ENCODE peak calls at places on chromosomes 4 and X, in four cellular contexts. G is mesenchymal stem cell, K is OCI-LY7, P is fibroblast of lung. A is an unnamed sample.

GRCh38 chr4:118033148-118034060 is 882 bp upstream of the NDST3 start:
- DNase-seq in G (peak), K (no peak), P (peak), A (no peak)

GRCh38 chr4:123889376-123889945 is 492.9 kb downstream of the SPRY1 start:
- DNase-seq in G (no peak), K (no peak), P (no peak), A (no peak)

GRCh38 chr4:106325800-106326199 is 9.4 kb downstream of the AIMP1 start:
- DNase-seq in G (no peak), K (no peak), P (peak), A (no peak)

GRCh38 chrX:53357799-53358530 is 64.5 kb downstream of the SMC1A start:
- DNase-seq in G (peak), K (no peak), P (peak), A (no peak)

GRCh38 chr4:80125252-80126177 is 52.5 kb upstream of the ANTXR2 start:
- DNase-seq in G (peak), K (peak), P (peak), A (no peak)

GRCh38 chrX:39212456-39212855 is 411.2 kb downstream of the MID1IP1 start:
- DNase-seq in G (no peak), K (no peak), P (no peak), A (no peak)

GRCh38 chr4:145939856-145940255 is 1.2 kb upstream of the ZNF827 start:
- DNase-seq in G (no peak), K (no peak), P (peak), A (no peak)

GRCh38 chr4:98706200-98706813 is 47.9 kb upstream of the TSPAN5 start:
- DNase-seq in G (no peak), K (no peak), P (no peak), A (no peak)

GRCh38 chrX:1524874-1525582 is 12.0 kb downstream of the P2RY8 start:
- DNase-seq in G (no peak), K (no peak), P (no peak), A (no peak)

GRCh38 chr4:826508-827208 is 729 bp upstream of the CPLX1 start:
- DNase-seq in G (no peak), K (no peak), P (no peak), A (no peak)

GRCh38 chr4:1713003-1713397 is 881 bp upstream of the SLBP start:
- DNase-seq in G (no peak), K (peak), P (no peak), A (no peak)

GRCh38 chr4:27702710-27703431 is 842.2 kb downstream of the STIM2 start:
- DNase-seq in G (no peak), K (peak), P (peak), A (no peak)

GRCh38 chr4:55819634-55820033 is at the start of gene EXOC1L:
- DNase-seq in G (peak), K (no peak), P (peak), A (no peak)

GRCh38 chr4:101667348-101667747 is 123.2 kb upstream of the BANK1 start:
- DNase-seq in G (no peak), K (no peak), P (peak), A (no peak)

DNA sequence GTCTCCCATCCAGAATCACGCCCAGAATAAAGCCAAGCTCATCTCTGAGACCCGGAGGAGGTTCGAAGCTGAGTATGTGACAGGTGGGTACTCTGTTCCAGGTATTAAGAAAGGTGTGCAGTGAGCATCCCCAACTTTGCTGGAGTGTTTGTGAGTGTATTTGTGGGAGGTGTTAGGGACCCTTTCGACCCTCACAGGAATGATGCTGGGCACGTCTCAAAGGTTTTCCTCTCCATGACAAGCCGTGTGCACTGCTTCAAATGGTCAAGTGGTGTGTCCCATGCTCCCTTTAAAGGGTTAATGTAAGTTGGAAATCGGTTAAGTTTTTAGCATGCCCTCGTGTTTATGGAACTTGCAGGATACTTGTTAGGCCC is 442 bp downstream of the MOSPD2 start:
- DNase-seq in G (no peak), K (no peak), P (no peak), A (no peak)
- H2AFZ ChIP-seq in G (no peak), K (peak), P (peak), A (peak)

DNA sequence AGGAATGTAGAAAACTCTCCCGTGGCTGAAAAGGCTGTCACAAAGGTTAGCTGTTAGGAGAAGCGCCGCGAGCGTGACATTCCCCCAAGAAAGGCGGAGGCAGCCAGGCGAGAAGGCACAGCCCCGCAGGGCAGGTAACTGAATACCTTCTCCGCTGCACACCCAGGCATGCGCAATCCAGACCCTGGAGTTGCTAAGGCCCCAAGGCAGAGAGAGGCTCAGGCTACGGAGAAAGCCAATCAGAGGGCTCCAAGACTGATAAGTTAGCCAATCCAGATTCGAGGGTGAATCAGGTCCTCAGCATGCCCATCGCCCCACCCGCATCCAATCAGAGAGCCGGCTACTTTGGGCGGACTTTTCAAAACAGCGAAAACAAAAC is 485 bp upstream of the CCNG2 start:
- DNase-seq in G (peak), K (peak), P (peak), A (peak)
- H2AFZ ChIP-seq in G (peak), K (peak), P (peak), A (peak)

GRCh38 chr4:150126880-150127236 is 48.6 kb downstream of the DCLK2 start:
- DNase-seq in G (peak), K (no peak), P (peak), A (peak)
- H2AFZ ChIP-seq in G (no peak), K (no peak), P (no peak), A (no peak)

DNA sequence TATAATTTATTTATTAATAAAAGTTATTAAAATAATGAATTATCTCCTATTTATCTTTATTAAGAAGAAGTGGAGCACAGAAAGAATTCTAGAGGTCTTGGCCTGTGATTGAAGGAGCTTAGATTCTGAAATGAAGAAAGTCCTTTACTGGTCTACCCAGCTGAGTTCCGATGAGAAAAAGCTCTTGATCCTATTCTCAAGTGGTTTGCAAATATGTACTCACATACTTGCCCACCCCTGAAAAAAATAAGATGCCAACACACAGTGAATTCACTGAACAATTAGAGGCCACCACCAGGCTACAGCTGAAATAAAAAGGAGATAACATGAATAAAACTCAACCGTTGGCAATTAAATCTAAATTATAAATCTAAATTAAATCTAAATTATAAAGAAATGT is 253.4 kb downstream of the MAPK10 start:
- DNase-seq in G (no peak), K (no peak), P (no peak), A (no peak)
- H2AFZ ChIP-seq in G (no peak), K (no peak), P (no peak), A (no peak)

GRCh38 chrX:71629467-71629866 is 11.2 kb upstream of the CXCR3 start:
- DNase-seq in G (no peak), K (peak), P (no peak), A (no peak)
- H2AFZ ChIP-seq in G (no peak), K (peak), P (no peak), A (no peak)

GRCh38 chr4:19883841-19884240 is 367.9 kb upstream of the SLIT2 start:
- DNase-seq in G (peak), K (no peak), P (peak), A (no peak)

GRCh38 chr4:19879330-19879729 is 372.4 kb upstream of the SLIT2 start:
- DNase-seq in G (peak), K (no peak), P (no peak), A (no peak)

GRCh38 chr4:19880205-19880604 is 371.5 kb upstream of the SLIT2 start:
- DNase-seq in G (peak), K (no peak), P (no peak), A (no peak)
- H2AFZ ChIP-seq in G (no peak), K (no peak), P (peak), A (no peak)

GRCh38 chrX:85052636-85053343 is 49.1 kb downstream of the APOOL start:
- DNase-seq in G (peak), K (peak), P (peak), A (no peak)
- H2AFZ ChIP-seq in G (no peak), K (no peak), P (no peak), A (no peak)

GRCh38 chrX:107677909-107678308 is 49.6 kb downstream of the PRPS1 start:
- DNase-seq in G (peak), K (no peak), P (no peak), A (no peak)

GRCh38 chrX:107678957-107679740 is 50.8 kb downstream of the PRPS1 start:
- DNase-seq in G (peak), K (peak), P (peak), A (no peak)

GRCh38 chrX:107675823-107676555 is 47.7 kb downstream of the PRPS1 start:
- DNase-seq in G (peak), K (peak), P (peak), A (no peak)

GRCh38 chrX:107676559-107677378 is 48.5 kb downstream of the PRPS1 start:
- DNase-seq in G (peak), K (peak), P (peak), A (no peak)

DNA sequence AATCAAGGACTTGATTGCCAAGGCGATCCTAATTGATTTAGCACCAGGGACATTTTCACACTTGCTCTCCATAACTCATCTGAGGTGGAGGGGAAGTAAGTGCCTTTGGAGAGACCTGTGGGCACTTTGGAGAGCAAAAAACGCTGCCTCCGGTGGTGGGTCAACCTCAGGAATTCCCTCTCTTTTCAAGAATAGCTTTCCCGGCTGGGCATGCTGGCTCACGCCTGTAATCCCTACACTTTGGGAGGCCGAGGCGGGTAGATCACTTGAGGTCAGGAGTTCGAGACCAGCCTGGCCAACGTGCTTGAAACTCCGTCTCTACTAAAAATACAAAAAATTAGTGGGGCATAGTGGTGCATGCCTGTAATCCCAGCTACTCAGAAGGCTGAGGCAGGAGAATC is 49.2 kb downstream of the PRPS1 start:
- DNase-seq in G (peak), K (no peak), P (peak), A (no peak)
- H2AFZ ChIP-seq in G (no peak), K (peak), P (no peak), A (no peak)

A was measured in keratinocyte.